ENCODE peak calls at places on chromosomes 16 and 17, in four cellular contexts. One of them, this sample, is unnamed.

GRCh38 chr16:3480901-3481695 is 14.2 kb downstream of the C16orf90 start:
- DNase-seq in non-pigmented ciliary epithelial cell: no peak
- DNase-seq in NCI-H510A treated with DMSO at 0.1 percent for 48 hours: no peak
- DNase-seq in anterior cingulate cortex: no peak
- DNase-seq in this sample: no peak

GRCh38 chr16:63922563-63922962 is 1199.3 kb downstream of the CDH11 start:
- DNase-seq in non-pigmented ciliary epithelial cell: no peak
- DNase-seq in NCI-H510A treated with DMSO at 0.1 percent for 48 hours: no peak
- DNase-seq in anterior cingulate cortex: no peak
- DNase-seq in this sample: no peak

GRCh38 chr17:78340183-78340955 is 19.5 kb downstream of the SOCS3 start:
- DNase-seq in non-pigmented ciliary epithelial cell: no peak
- DNase-seq in NCI-H510A treated with DMSO at 0.1 percent for 48 hours: no peak
- DNase-seq in anterior cingulate cortex: no peak
- DNase-seq in this sample: no peak

GRCh38 chr17:44071772-44072171 is 1.2 kb downstream of the G6PC3 start:
- DNase-seq in non-pigmented ciliary epithelial cell: no peak
- DNase-seq in NCI-H510A treated with DMSO at 0.1 percent for 48 hours: no peak
- DNase-seq in anterior cingulate cortex: no peak
- DNase-seq in this sample: no peak

GRCh38 chr16:83433201-83433600 is 374.6 kb upstream of the HSBP1 start:
- DNase-seq in non-pigmented ciliary epithelial cell: no peak
- DNase-seq in NCI-H510A treated with DMSO at 0.1 percent for 48 hours: no peak
- DNase-seq in anterior cingulate cortex: no peak
- DNase-seq in this sample: no peak

GRCh38 chr17:65039349-65039988 is 17.1 kb downstream of the GNA13 start:
- DNase-seq in non-pigmented ciliary epithelial cell: no peak
- DNase-seq in NCI-H510A treated with DMSO at 0.1 percent for 48 hours: no peak
- DNase-seq in anterior cingulate cortex: no peak
- DNase-seq in this sample: no peak

GRCh38 chr17:1485311-1485747 is 7.2 kb downstream of the MYO1C start:
- DNase-seq in non-pigmented ciliary epithelial cell: no peak
- DNase-seq in NCI-H510A treated with DMSO at 0.1 percent for 48 hours: no peak
- DNase-seq in anterior cingulate cortex: no peak
- DNase-seq in this sample: peak; percentile 32

GRCh38 chr17:14595656-14596055 is 294.8 kb downstream of the HS3ST3B1 start:
- DNase-seq in non-pigmented ciliary epithelial cell: no peak
- DNase-seq in NCI-H510A treated with DMSO at 0.1 percent for 48 hours: no peak
- DNase-seq in anterior cingulate cortex: no peak
- DNase-seq in this sample: no peak

GRCh38 chr17:28648698-28649097 is 3.7 kb upstream of the BLTP2 start:
- DNase-seq in non-pigmented ciliary epithelial cell: no peak
- DNase-seq in NCI-H510A treated with DMSO at 0.1 percent for 48 hours: no peak
- DNase-seq in anterior cingulate cortex: no peak
- DNase-seq in this sample: peak; percentile 75

GRCh38 chr17:19386974-19387920 is at the start of gene MFAP4:
- DNase-seq in non-pigmented ciliary epithelial cell: no peak
- DNase-seq in NCI-H510A treated with DMSO at 0.1 percent for 48 hours: no peak
- DNase-seq in anterior cingulate cortex: no peak
- DNase-seq in this sample: peak; percentile 82

This sample was measured in adrenal gland.